ENCODE peak calls at places on chromosomes 4 and X, in four cellular contexts. One of them, this sample, is unnamed.

GRCh38 chrX:20857746-20858145 is 516.5 kb upstream of the CNKSR2 start:
- DNase-seq in cardiac muscle cell: no peak
- DNase-seq in fibroblast of the aortic adventitia: peak
- DNase-seq in ovary: no peak
- DNase-seq in this sample: no peak

GRCh38 chr4:78688385-78688784 is 87.8 kb upstream of the BMP2K start:
- DNase-seq in cardiac muscle cell: no peak
- DNase-seq in fibroblast of the aortic adventitia: no peak
- DNase-seq in ovary: no peak
- DNase-seq in this sample: no peak

GRCh38 chrX:117376460-117376859 is 740.1 kb downstream of the KLHL13 start:
- DNase-seq in cardiac muscle cell: no peak
- DNase-seq in fibroblast of the aortic adventitia: no peak
- DNase-seq in ovary: no peak
- DNase-seq in this sample: no peak

GRCh38 chrX:1316527-1316926 is 20.1 kb upstream of the IL3RA start:
- DNase-seq in cardiac muscle cell: no peak
- DNase-seq in fibroblast of the aortic adventitia: no peak
- DNase-seq in ovary: no peak
- DNase-seq in this sample: peak

GRCh38 chr4:3689576-3690551 is 76.3 kb upstream of the ADRA2C start:
- DNase-seq in cardiac muscle cell: no peak
- DNase-seq in fibroblast of the aortic adventitia: no peak
- DNase-seq in ovary: peak
- DNase-seq in this sample: no peak

GRCh38 chr4:56757270-56757746 is 64.2 kb downstream of the SPINK2 start:
- DNase-seq in cardiac muscle cell: no peak
- DNase-seq in fibroblast of the aortic adventitia: peak
- DNase-seq in ovary: no peak
- DNase-seq in this sample: no peak

GRCh38 chr4:39280770-39281169 is 85.4 kb downstream of the RFC1 start:
- DNase-seq in cardiac muscle cell: no peak
- DNase-seq in fibroblast of the aortic adventitia: no peak
- DNase-seq in ovary: no peak
- DNase-seq in this sample: no peak

GRCh38 chr4:84875636-84876371 is 90.7 kb downstream of the WDFY3 start:
- DNase-seq in cardiac muscle cell: no peak
- DNase-seq in fibroblast of the aortic adventitia: no peak
- DNase-seq in ovary: no peak
- DNase-seq in this sample: no peak

GRCh38 chrX:55379396-55379795 is 72.5 kb upstream of the MAGEH1 start:
- DNase-seq in cardiac muscle cell: no peak
- DNase-seq in fibroblast of the aortic adventitia: no peak
- DNase-seq in ovary: no peak
- DNase-seq in this sample: no peak

GRCh38 chr4:54281060-54281781 is 52.1 kb downstream of the PDGFRA start:
- DNase-seq in cardiac muscle cell: no peak
- DNase-seq in fibroblast of the aortic adventitia: peak
- DNase-seq in ovary: peak
- DNase-seq in this sample: no peak

GRCh38 chr4:180598281-180598680 is 1644.9 kb upstream of the TENM3 start:
- DNase-seq in cardiac muscle cell: peak
- DNase-seq in fibroblast of the aortic adventitia: no peak
- DNase-seq in ovary: no peak
- DNase-seq in this sample: no peak

GRCh38 chr4:136558940-136559494 is 973.3 kb downstream of the PCDH18 start:
- DNase-seq in cardiac muscle cell: no peak
- DNase-seq in fibroblast of the aortic adventitia: no peak
- DNase-seq in ovary: no peak
- DNase-seq in this sample: no peak

GRCh38 chr4:93617596-93617995 is 211.0 kb upstream of the ATOH1 start:
- DNase-seq in cardiac muscle cell: no peak
- DNase-seq in fibroblast of the aortic adventitia: no peak
- DNase-seq in ovary: no peak
- DNase-seq in this sample: no peak

GRCh38 chrX:15606064-15606590 is 5.4 kb upstream of the ACE2 start:
- DNase-seq in cardiac muscle cell: no peak
- DNase-seq in fibroblast of the aortic adventitia: no peak
- DNase-seq in ovary: no peak
- DNase-seq in this sample: no peak

GRCh38 chr4:2745981-2746806 is 9.9 kb downstream of the TNIP2 start:
- DNase-seq in cardiac muscle cell: no peak
- DNase-seq in fibroblast of the aortic adventitia: no peak
- DNase-seq in ovary: no peak
- DNase-seq in this sample: peak

GRCh38 chr4:143441678-143442077 is 71.8 kb upstream of the SMARCA5 start:
- DNase-seq in cardiac muscle cell: no peak
- DNase-seq in fibroblast of the aortic adventitia: no peak
- DNase-seq in ovary: no peak
- DNase-seq in this sample: no peak

GRCh38 chr4:184617611-184618196 is 31.5 kb downstream of the CASP3 start:
- DNase-seq in cardiac muscle cell: no peak
- DNase-seq in fibroblast of the aortic adventitia: peak
- DNase-seq in ovary: no peak
- DNase-seq in this sample: no peak

GRCh38 chr4:7892212-7893019 is 47.2 kb downstream of the AFAP1 start:
- DNase-seq in cardiac muscle cell: no peak
- DNase-seq in fibroblast of the aortic adventitia: peak
- DNase-seq in ovary: peak
- DNase-seq in this sample: no peak

GRCh38 chr4:30716671-30717207 is 3.4 kb upstream of the PCDH7 start:
- DNase-seq in cardiac muscle cell: peak
- DNase-seq in fibroblast of the aortic adventitia: peak
- DNase-seq in ovary: no peak
- DNase-seq in this sample: no peak

GRCh38 chrX:122475306-122475705 is 708.8 kb upstream of the GRIA3 start:
- DNase-seq in cardiac muscle cell: no peak
- DNase-seq in fibroblast of the aortic adventitia: no peak
- DNase-seq in ovary: no peak
- DNase-seq in this sample: no peak

GRCh38 chr4:148054275-148054674 is 322.4 kb downstream of the ARHGAP10 start:
- DNase-seq in cardiac muscle cell: no peak
- DNase-seq in fibroblast of the aortic adventitia: no peak
- DNase-seq in ovary: no peak
- DNase-seq in this sample: no peak

GRCh38 chr4:38489924-38490639 is 173.9 kb upstream of the KLF3 start:
- DNase-seq in cardiac muscle cell: no peak
- DNase-seq in fibroblast of the aortic adventitia: peak
- DNase-seq in ovary: no peak
- DNase-seq in this sample: no peak

GRCh38 chr4:1600211-1600780 is 83.8 kb downstream of the FAM53A start:
- DNase-seq in cardiac muscle cell: no peak
- DNase-seq in fibroblast of the aortic adventitia: no peak
- DNase-seq in ovary: no peak
- DNase-seq in this sample: no peak

GRCh38 chrX:22534643-22535042 is 261.9 kb downstream of the CBLL2 start:
- DNase-seq in cardiac muscle cell: no peak
- DNase-seq in fibroblast of the aortic adventitia: peak
- DNase-seq in ovary: no peak
- DNase-seq in this sample: no peak

GRCh38 chrX:152588206-152588605 is 49.5 kb upstream of the GABRQ start:
- DNase-seq in cardiac muscle cell: no peak
- DNase-seq in fibroblast of the aortic adventitia: no peak
- DNase-seq in ovary: no peak
- DNase-seq in this sample: no peak

GRCh38 chr4:131426023-131426758 is 1722.9 kb upstream of the PCDH10 start:
- DNase-seq in cardiac muscle cell: no peak
- DNase-seq in fibroblast of the aortic adventitia: no peak
- DNase-seq in ovary: no peak
- DNase-seq in this sample: no peak

GRCh38 chr4:159235779-159236368 is 133.0 kb downstream of the RAPGEF2 start:
- DNase-seq in cardiac muscle cell: no peak
- DNase-seq in fibroblast of the aortic adventitia: peak
- DNase-seq in ovary: no peak
- DNase-seq in this sample: no peak

GRCh38 chrX:134883134-134883700 is 107.6 kb upstream of the SMIM10 start:
- DNase-seq in cardiac muscle cell: no peak
- DNase-seq in fibroblast of the aortic adventitia: no peak
- DNase-seq in ovary: no peak
- DNase-seq in this sample: no peak

GRCh38 chr4:165094873-165095272 is 17.8 kb downstream of the TMEM192 start:
- DNase-seq in cardiac muscle cell: no peak
- DNase-seq in fibroblast of the aortic adventitia: no peak
- DNase-seq in ovary: no peak
- DNase-seq in this sample: no peak

GRCh38 chrX:74325130-74326059 is 21.4 kb downstream of the ZCCHC13 start:
- DNase-seq in cardiac muscle cell: no peak
- DNase-seq in fibroblast of the aortic adventitia: no peak
- DNase-seq in ovary: no peak
- DNase-seq in this sample: no peak
- TF ChIP-seq CTCF in cardiac muscle cell: no peak
- TF ChIP-seq CTCF in fibroblast of the aortic adventitia: no peak
- TF ChIP-seq CTCF in ovary: no peak
- TF ChIP-seq CTCF in this sample: no peak

DNA sequence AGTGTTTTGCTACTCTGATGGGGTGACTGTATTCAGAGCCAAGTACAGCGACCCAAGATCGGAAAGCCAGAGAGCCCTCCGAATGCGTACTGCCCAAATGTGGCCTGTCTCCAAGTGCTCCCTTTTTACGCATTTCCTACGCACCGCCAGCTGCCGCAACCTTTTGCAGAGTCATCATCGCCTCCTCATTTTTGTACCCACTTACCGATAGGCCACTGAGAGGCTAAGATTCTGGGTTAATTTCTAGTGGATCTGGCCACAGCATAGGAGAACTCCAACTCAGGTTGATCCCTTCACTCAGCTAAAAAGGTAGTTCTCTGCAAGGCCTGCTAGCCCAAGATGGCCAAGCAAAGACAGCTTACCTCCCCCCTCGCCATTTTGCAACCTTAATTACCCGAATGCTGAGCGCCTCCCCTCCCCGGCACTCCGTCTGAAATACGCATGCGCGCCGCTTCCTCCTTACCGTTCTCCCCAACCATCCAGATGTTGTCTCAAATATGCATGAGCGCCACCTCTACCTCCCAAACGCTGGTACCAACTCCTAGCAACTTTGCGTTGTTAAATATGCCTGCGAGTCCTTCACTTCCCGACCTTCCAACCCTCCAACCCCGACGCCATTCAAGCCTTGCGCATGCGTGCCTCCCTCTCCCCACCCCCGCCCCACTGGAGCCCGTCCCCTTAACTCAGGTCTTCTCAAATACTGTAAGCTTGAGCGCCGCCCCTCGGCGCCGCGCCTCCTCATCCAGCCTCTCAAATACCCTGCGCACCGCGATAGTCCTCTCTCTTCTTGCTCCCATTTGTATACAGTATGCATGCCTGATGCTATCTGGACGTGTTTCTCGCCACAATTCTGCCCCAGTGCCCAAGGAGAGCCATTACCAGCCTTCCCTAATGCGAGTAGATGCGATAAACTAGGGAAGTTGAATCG is 11.8 kb upstream of the ZCCHC13 start:
- DNase-seq in cardiac muscle cell: peak
- DNase-seq in fibroblast of the aortic adventitia: peak
- DNase-seq in ovary: peak
- DNase-seq in this sample: peak
- TF ChIP-seq CTCF in cardiac muscle cell: peak
- TF ChIP-seq CTCF in fibroblast of the aortic adventitia: peak
- TF ChIP-seq CTCF in ovary: no peak
- TF ChIP-seq CTCF in this sample: no peak

GRCh38 chr4:47829438-47829837 is 8.4 kb downstream of the CORIN start:
- DNase-seq in cardiac muscle cell: no peak
- DNase-seq in fibroblast of the aortic adventitia: no peak
- DNase-seq in ovary: no peak
- DNase-seq in this sample: no peak

GRCh38 chr4:47830263-47831025 is 7.4 kb downstream of the CORIN start:
- DNase-seq in cardiac muscle cell: no peak
- DNase-seq in fibroblast of the aortic adventitia: no peak
- DNase-seq in ovary: no peak
- DNase-seq in this sample: no peak

GRCh38 chr4:47831026-47831689 is 6.7 kb downstream of the CORIN start:
- DNase-seq in cardiac muscle cell: peak
- DNase-seq in fibroblast of the aortic adventitia: no peak
- DNase-seq in ovary: no peak
- DNase-seq in this sample: no peak

GRCh38 chr4:47824844-47825243 is 13.0 kb downstream of the CORIN start:
- DNase-seq in cardiac muscle cell: peak
- DNase-seq in fibroblast of the aortic adventitia: no peak
- DNase-seq in ovary: no peak
- DNase-seq in this sample: no peak

DNA sequence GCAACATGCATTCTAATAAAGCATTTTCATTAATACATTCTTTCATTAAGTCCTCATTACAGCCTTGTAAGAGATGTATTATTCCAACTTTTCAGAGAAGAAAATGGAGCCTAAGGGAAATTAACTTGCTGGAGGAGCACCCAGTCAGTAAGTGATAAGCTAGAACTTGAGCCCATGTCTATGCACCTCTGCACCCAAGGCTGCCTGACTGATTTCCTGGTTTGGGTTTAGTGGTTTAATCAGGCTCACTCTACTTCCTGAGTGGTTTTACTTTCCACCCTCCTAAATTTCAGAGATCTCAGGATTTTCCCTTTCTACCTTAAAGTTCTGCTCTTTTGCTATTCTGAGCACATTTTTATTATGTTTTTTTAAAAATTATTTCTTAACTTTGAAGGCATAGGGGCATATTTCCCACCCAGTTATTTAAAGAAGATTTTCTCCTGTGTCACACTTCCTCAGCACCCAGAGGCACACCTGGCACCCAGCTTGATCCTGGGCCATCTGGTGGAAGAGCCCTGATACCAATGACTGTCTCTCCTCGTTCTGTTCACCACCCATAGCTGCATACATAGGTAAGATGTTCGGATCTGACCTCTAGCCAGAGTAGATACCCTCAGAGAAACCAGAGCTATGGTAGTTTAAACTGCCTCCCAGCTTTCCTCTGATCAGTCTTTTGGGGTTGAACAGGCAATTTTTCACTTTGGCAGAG is 10.4 kb downstream of the CORIN start:
- DNase-seq in cardiac muscle cell: no peak
- DNase-seq in fibroblast of the aortic adventitia: no peak
- DNase-seq in ovary: no peak
- DNase-seq in this sample: no peak
- TF ChIP-seq CTCF in cardiac muscle cell: no peak
- TF ChIP-seq CTCF in fibroblast of the aortic adventitia: no peak
- TF ChIP-seq CTCF in ovary: no peak
- TF ChIP-seq CTCF in this sample: no peak

DNA sequence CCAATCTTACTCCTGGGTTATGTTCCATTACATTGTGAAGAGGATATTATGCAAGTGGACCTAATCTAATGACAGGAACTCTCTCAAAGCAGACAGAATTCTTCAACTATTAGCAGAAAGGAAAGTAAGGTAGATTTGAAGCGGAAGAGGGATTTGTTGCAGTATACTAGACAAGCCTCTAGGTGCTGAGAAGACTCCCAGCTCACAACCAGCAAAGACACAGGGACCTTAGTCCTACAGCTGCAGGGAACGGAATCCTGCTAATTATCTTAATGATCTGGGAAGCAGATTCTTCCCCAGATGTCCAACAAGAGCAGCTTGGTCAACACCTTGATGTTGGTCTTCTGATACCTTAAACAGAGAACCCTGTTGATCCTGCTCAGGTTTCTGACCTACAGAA is 73.6 kb downstream of the STK32B start:
- DNase-seq in cardiac muscle cell: no peak
- DNase-seq in fibroblast of the aortic adventitia: no peak
- DNase-seq in ovary: no peak
- DNase-seq in this sample: no peak
- TF ChIP-seq CTCF in cardiac muscle cell: no peak
- TF ChIP-seq CTCF in fibroblast of the aortic adventitia: no peak
- TF ChIP-seq CTCF in ovary: no peak
- TF ChIP-seq CTCF in this sample: no peak